ENCODE peak calls at places on chromosomes 6 and 20, in eight cellular contexts. One of them, this sample, is unnamed.

GRCh38 chr20:36243726-36244125 is 7.4 kb downstream of the AAR2 start:
- DNase-seq in retinal pigment epithelial cell: no peak
- DNase-seq in GM12865: no peak
- DNase-seq in GM13976: no peak
- DNase-seq in activated CD8-positive, alpha-beta T cell treated with anti-CD3 and anti-CD28 coated beads for 36 hours: no peak
- DNase-seq in neural crest cell: no peak
- DNase-seq in heart left ventricle: no peak
- DNase-seq in CD8-positive, alpha-beta T cell: no peak
- DNase-seq in this sample: no peak

GRCh38 chr6:19587238-19587942 is 249.8 kb upstream of the ID4 start:
- DNase-seq in retinal pigment epithelial cell: no peak
- DNase-seq in GM12865: no peak
- DNase-seq in GM13976: no peak
- DNase-seq in activated CD8-positive, alpha-beta T cell treated with anti-CD3 and anti-CD28 coated beads for 36 hours: no peak
- DNase-seq in neural crest cell: no peak
- DNase-seq in heart left ventricle: no peak
- DNase-seq in CD8-positive, alpha-beta T cell: no peak
- DNase-seq in this sample: no peak

GRCh38 chr20:47740225-47741184 is 44.8 kb downstream of the SULF2 start:
- DNase-seq in retinal pigment epithelial cell: no peak
- DNase-seq in GM12865: no peak
- DNase-seq in GM13976: no peak
- DNase-seq in activated CD8-positive, alpha-beta T cell treated with anti-CD3 and anti-CD28 coated beads for 36 hours: no peak
- DNase-seq in neural crest cell: no peak
- DNase-seq in heart left ventricle: peak
- DNase-seq in CD8-positive, alpha-beta T cell: no peak
- DNase-seq in this sample: peak

GRCh38 chr6:165984743-165985142 is 182.9 kb downstream of the TBXT start:
- DNase-seq in retinal pigment epithelial cell: no peak
- DNase-seq in GM12865: no peak
- DNase-seq in GM13976: no peak
- DNase-seq in activated CD8-positive, alpha-beta T cell treated with anti-CD3 and anti-CD28 coated beads for 36 hours: no peak
- DNase-seq in neural crest cell: no peak
- DNase-seq in heart left ventricle: no peak
- DNase-seq in CD8-positive, alpha-beta T cell: no peak
- DNase-seq in this sample: no peak

GRCh38 chr6:1179571-1180459 is 132.1 kb upstream of the FOXQ1 start:
- DNase-seq in retinal pigment epithelial cell: no peak
- DNase-seq in GM12865: no peak
- DNase-seq in GM13976: no peak
- DNase-seq in activated CD8-positive, alpha-beta T cell treated with anti-CD3 and anti-CD28 coated beads for 36 hours: no peak
- DNase-seq in neural crest cell: no peak
- DNase-seq in heart left ventricle: no peak
- DNase-seq in CD8-positive, alpha-beta T cell: no peak
- DNase-seq in this sample: no peak

GRCh38 chr20:51046021-51046985 is 23.4 kb upstream of the KCNG1 start:
- DNase-seq in retinal pigment epithelial cell: no peak
- DNase-seq in GM12865: no peak
- DNase-seq in GM13976: no peak
- DNase-seq in activated CD8-positive, alpha-beta T cell treated with anti-CD3 and anti-CD28 coated beads for 36 hours: no peak
- DNase-seq in neural crest cell: no peak
- DNase-seq in heart left ventricle: no peak
- DNase-seq in CD8-positive, alpha-beta T cell: no peak
- DNase-seq in this sample: no peak

GRCh38 chr6:43922423-43923375 is 152.7 kb downstream of the VEGFA start:
- DNase-seq in retinal pigment epithelial cell: no peak
- DNase-seq in GM12865: no peak
- DNase-seq in GM13976: no peak
- DNase-seq in activated CD8-positive, alpha-beta T cell treated with anti-CD3 and anti-CD28 coated beads for 36 hours: no peak
- DNase-seq in neural crest cell: no peak
- DNase-seq in heart left ventricle: no peak
- DNase-seq in CD8-positive, alpha-beta T cell: no peak
- DNase-seq in this sample: no peak

GRCh38 chr6:112979830-112980229 is 632.7 kb downstream of the RFPL4B start:
- DNase-seq in retinal pigment epithelial cell: no peak
- DNase-seq in GM12865: no peak
- DNase-seq in GM13976: no peak
- DNase-seq in activated CD8-positive, alpha-beta T cell treated with anti-CD3 and anti-CD28 coated beads for 36 hours: no peak
- DNase-seq in neural crest cell: peak
- DNase-seq in heart left ventricle: peak
- DNase-seq in CD8-positive, alpha-beta T cell: no peak
- DNase-seq in this sample: no peak

GRCh38 chr6:3911130-3911529 is 62.0 kb downstream of the FAM50B start:
- DNase-seq in retinal pigment epithelial cell: no peak
- DNase-seq in GM12865: no peak
- DNase-seq in GM13976: no peak
- DNase-seq in activated CD8-positive, alpha-beta T cell treated with anti-CD3 and anti-CD28 coated beads for 36 hours: no peak
- DNase-seq in neural crest cell: no peak
- DNase-seq in heart left ventricle: no peak
- DNase-seq in CD8-positive, alpha-beta T cell: no peak
- DNase-seq in this sample: no peak

GRCh38 chr20:47196091-47197081 is 160.1 kb downstream of the ZMYND8 start:
- DNase-seq in retinal pigment epithelial cell: no peak
- DNase-seq in GM12865: peak
- DNase-seq in GM13976: peak
- DNase-seq in activated CD8-positive, alpha-beta T cell treated with anti-CD3 and anti-CD28 coated beads for 36 hours: peak
- DNase-seq in neural crest cell: peak
- DNase-seq in heart left ventricle: peak
- DNase-seq in CD8-positive, alpha-beta T cell: peak
- DNase-seq in this sample: peak

GRCh38 chr6:150741633-150742200 is 123.8 kb upstream of the MTHFD1L start:
- DNase-seq in retinal pigment epithelial cell: no peak
- DNase-seq in GM12865: peak
- DNase-seq in GM13976: peak
- DNase-seq in activated CD8-positive, alpha-beta T cell treated with anti-CD3 and anti-CD28 coated beads for 36 hours: peak
- DNase-seq in neural crest cell: no peak
- DNase-seq in heart left ventricle: peak
- DNase-seq in CD8-positive, alpha-beta T cell: no peak
- DNase-seq in this sample: peak

GRCh38 chr20:10665791-10666190 is 8.0 kb downstream of the JAG1 start:
- DNase-seq in retinal pigment epithelial cell: no peak
- DNase-seq in GM12865: no peak
- DNase-seq in GM13976: no peak
- DNase-seq in activated CD8-positive, alpha-beta T cell treated with anti-CD3 and anti-CD28 coated beads for 36 hours: no peak
- DNase-seq in neural crest cell: no peak
- DNase-seq in heart left ventricle: no peak
- DNase-seq in CD8-positive, alpha-beta T cell: no peak
- DNase-seq in this sample: no peak

GRCh38 chr20:21174425-21175239 is 48.8 kb downstream of the KIZ start:
- DNase-seq in retinal pigment epithelial cell: no peak
- DNase-seq in GM12865: no peak
- DNase-seq in GM13976: no peak
- DNase-seq in activated CD8-positive, alpha-beta T cell treated with anti-CD3 and anti-CD28 coated beads for 36 hours: no peak
- DNase-seq in neural crest cell: no peak
- DNase-seq in heart left ventricle: no peak
- DNase-seq in CD8-positive, alpha-beta T cell: no peak
- DNase-seq in this sample: no peak

GRCh38 chr6:157229733-157230132 is 93.6 kb downstream of the TMEM242 start:
- DNase-seq in retinal pigment epithelial cell: no peak
- DNase-seq in GM12865: no peak
- DNase-seq in GM13976: no peak
- DNase-seq in activated CD8-positive, alpha-beta T cell treated with anti-CD3 and anti-CD28 coated beads for 36 hours: no peak
- DNase-seq in neural crest cell: no peak
- DNase-seq in heart left ventricle: no peak
- DNase-seq in CD8-positive, alpha-beta T cell: no peak
- DNase-seq in this sample: peak

GRCh38 chr6:146498309-146498708 is 45.3 kb upstream of the RAB32 start:
- DNase-seq in retinal pigment epithelial cell: no peak
- DNase-seq in GM12865: no peak
- DNase-seq in GM13976: no peak
- DNase-seq in activated CD8-positive, alpha-beta T cell treated with anti-CD3 and anti-CD28 coated beads for 36 hours: no peak
- DNase-seq in neural crest cell: no peak
- DNase-seq in heart left ventricle: no peak
- DNase-seq in CD8-positive, alpha-beta T cell: no peak
- DNase-seq in this sample: no peak

GRCh38 chr20:29300579-29301551 is 1956.6 kb upstream of the DEFB115 start:
- DNase-seq in retinal pigment epithelial cell: no peak
- DNase-seq in GM12865: no peak
- DNase-seq in GM13976: no peak
- DNase-seq in activated CD8-positive, alpha-beta T cell treated with anti-CD3 and anti-CD28 coated beads for 36 hours: no peak
- DNase-seq in neural crest cell: no peak
- DNase-seq in heart left ventricle: no peak
- DNase-seq in CD8-positive, alpha-beta T cell: peak
- DNase-seq in this sample: no peak

GRCh38 chr20:18477821-18478220 is 10.6 kb downstream of the POLR3F start:
- DNase-seq in retinal pigment epithelial cell: no peak
- DNase-seq in GM12865: no peak
- DNase-seq in GM13976: no peak
- DNase-seq in activated CD8-positive, alpha-beta T cell treated with anti-CD3 and anti-CD28 coated beads for 36 hours: no peak
- DNase-seq in neural crest cell: no peak
- DNase-seq in heart left ventricle: no peak
- DNase-seq in CD8-positive, alpha-beta T cell: no peak
- DNase-seq in this sample: no peak

GRCh38 chr6:27237089-27237723 is 10.3 kb upstream of the PRSS16 start:
- DNase-seq in retinal pigment epithelial cell: no peak
- DNase-seq in GM12865: peak
- DNase-seq in GM13976: no peak
- DNase-seq in activated CD8-positive, alpha-beta T cell treated with anti-CD3 and anti-CD28 coated beads for 36 hours: peak
- DNase-seq in neural crest cell: no peak
- DNase-seq in heart left ventricle: no peak
- DNase-seq in CD8-positive, alpha-beta T cell: no peak
- DNase-seq in this sample: peak

GRCh38 chr6:53771780-53772624 is 22.8 kb upstream of the LRRC1 start:
- DNase-seq in retinal pigment epithelial cell: peak
- DNase-seq in GM12865: no peak
- DNase-seq in GM13976: no peak
- DNase-seq in activated CD8-positive, alpha-beta T cell treated with anti-CD3 and anti-CD28 coated beads for 36 hours: no peak
- DNase-seq in neural crest cell: no peak
- DNase-seq in heart left ventricle: no peak
- DNase-seq in CD8-positive, alpha-beta T cell: no peak
- DNase-seq in this sample: no peak

GRCh38 chr6:63663882-63664281 is 28.3 kb downstream of the PHF3 start:
- DNase-seq in retinal pigment epithelial cell: no peak
- DNase-seq in GM12865: no peak
- DNase-seq in GM13976: no peak
- DNase-seq in activated CD8-positive, alpha-beta T cell treated with anti-CD3 and anti-CD28 coated beads for 36 hours: no peak
- DNase-seq in neural crest cell: no peak
- DNase-seq in heart left ventricle: no peak
- DNase-seq in CD8-positive, alpha-beta T cell: no peak
- DNase-seq in this sample: no peak
- TF ChIP-seq CTCF in retinal pigment epithelial cell: no peak
- TF ChIP-seq CTCF in GM12865: no peak
- TF ChIP-seq CTCF in GM13976: no peak
- TF ChIP-seq CTCF in activated CD8-positive, alpha-beta T cell treated with anti-CD3 and anti-CD28 coated beads for 36 hours: no peak
- TF ChIP-seq CTCF in neural crest cell: no peak
- TF ChIP-seq CTCF in heart left ventricle: no peak
- TF ChIP-seq CTCF in CD8-positive, alpha-beta T cell: no peak
- TF ChIP-seq CTCF in this sample: no peak

DNA sequence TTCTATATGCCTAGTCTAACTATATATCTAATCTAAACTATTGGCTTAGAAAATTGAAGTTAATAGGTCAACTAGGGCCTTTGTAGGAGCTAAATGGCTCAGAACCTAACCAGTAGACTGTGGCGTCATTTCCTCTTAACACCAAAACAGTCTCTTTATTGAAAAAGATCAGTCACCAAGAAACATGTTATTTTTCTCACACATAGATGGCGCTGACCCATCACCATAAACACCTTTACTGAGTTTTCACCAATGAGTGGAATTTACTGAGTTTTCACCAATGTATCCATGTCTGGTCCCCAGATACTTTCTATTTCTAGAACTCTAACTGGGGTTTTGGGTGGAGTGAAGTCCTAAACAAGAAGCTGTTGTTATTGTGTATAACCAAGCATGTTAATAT is 636.0 kb downstream of the BCKDHB start:
- DNase-seq in retinal pigment epithelial cell: peak
- DNase-seq in GM12865: peak
- DNase-seq in GM13976: no peak
- DNase-seq in activated CD8-positive, alpha-beta T cell treated with anti-CD3 and anti-CD28 coated beads for 36 hours: no peak
- DNase-seq in neural crest cell: no peak
- DNase-seq in heart left ventricle: peak
- DNase-seq in CD8-positive, alpha-beta T cell: no peak
- DNase-seq in this sample: no peak
- TF ChIP-seq CTCF in retinal pigment epithelial cell: peak
- TF ChIP-seq CTCF in GM12865: no peak
- TF ChIP-seq CTCF in GM13976: no peak
- TF ChIP-seq CTCF in activated CD8-positive, alpha-beta T cell treated with anti-CD3 and anti-CD28 coated beads for 36 hours: peak
- TF ChIP-seq CTCF in neural crest cell: peak
- TF ChIP-seq CTCF in heart left ventricle: peak
- TF ChIP-seq CTCF in CD8-positive, alpha-beta T cell: no peak
- TF ChIP-seq CTCF in this sample: peak

DNA sequence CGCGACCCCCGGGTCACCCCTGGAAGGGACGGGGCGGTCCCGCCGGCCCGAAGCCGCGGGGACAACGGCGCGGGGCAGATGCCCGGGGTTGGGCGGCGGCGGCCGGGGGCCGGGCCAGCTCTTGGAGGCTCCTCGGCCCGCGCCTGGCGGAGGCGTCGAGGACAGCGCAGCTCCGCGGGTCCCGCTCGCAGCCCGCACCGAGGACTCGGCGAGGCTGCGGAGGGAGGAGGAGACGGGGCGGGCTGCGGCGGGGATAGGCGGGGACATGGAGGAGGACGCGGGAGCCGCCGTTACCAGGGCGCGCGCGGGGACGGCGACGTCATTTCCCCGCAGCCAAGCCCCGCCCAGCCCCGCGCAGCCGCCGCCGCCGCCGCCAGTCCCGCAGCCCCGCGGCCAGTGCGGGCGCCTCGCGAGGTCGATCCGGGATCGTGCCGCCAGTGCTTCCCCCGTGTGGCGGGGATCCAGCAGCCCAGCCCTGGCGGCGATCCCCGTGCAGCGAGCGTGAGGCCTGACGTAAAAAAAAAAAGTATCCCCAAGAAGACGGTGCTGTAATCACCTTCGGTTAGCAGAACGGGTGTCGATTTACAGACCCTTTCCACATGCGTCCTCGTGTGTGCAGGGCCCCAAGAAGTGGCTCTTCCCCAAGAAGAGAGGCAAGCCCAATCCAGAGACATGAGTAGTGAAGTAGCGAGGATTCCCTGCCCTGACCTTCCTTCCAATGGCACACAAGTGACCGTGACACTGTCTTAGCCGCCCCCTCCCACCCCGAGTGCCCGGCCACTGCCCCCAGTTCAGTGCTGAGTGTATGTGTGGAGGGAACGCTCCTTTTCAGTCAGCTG is at the start of gene FAM184A:
- DNase-seq in retinal pigment epithelial cell: no peak
- DNase-seq in GM12865: peak
- DNase-seq in GM13976: peak
- DNase-seq in activated CD8-positive, alpha-beta T cell treated with anti-CD3 and anti-CD28 coated beads for 36 hours: peak
- DNase-seq in neural crest cell: peak
- DNase-seq in heart left ventricle: peak
- DNase-seq in CD8-positive, alpha-beta T cell: peak
- DNase-seq in this sample: peak
- TF ChIP-seq CTCF in retinal pigment epithelial cell: peak
- TF ChIP-seq CTCF in GM12865: peak
- TF ChIP-seq CTCF in GM13976: peak
- TF ChIP-seq CTCF in activated CD8-positive, alpha-beta T cell treated with anti-CD3 and anti-CD28 coated beads for 36 hours: no peak
- TF ChIP-seq CTCF in neural crest cell: peak
- TF ChIP-seq CTCF in heart left ventricle: peak
- TF ChIP-seq CTCF in CD8-positive, alpha-beta T cell: no peak
- TF ChIP-seq CTCF in this sample: peak

DNA sequence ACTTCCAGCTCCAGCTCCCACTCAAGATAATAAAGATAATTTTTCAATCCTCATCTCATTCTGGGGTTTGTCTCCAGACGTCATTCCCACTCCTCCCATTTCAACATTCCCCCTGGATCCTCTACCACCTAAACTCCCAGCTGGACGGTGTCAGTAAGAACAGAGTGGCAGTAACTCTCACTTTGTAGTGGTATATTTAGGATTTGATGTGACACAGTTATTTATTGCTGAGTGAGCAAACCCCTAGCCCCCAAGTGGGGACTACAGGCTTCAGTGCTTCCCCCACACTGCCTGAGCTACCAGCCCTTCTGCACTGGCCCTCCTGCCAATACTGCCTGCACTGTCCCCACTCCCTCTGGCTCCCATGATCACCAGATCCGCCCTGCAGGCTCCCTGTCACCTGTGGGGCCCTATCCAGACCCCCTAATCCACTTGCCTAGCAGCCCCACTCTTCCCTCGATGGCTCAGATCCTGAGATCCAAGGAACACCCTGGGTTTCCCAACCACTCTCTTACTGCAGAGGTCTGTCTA is 2.4 kb downstream of the C6orf47 start:
- DNase-seq in retinal pigment epithelial cell: no peak
- DNase-seq in GM12865: no peak
- DNase-seq in GM13976: no peak
- DNase-seq in activated CD8-positive, alpha-beta T cell treated with anti-CD3 and anti-CD28 coated beads for 36 hours: no peak
- DNase-seq in neural crest cell: no peak
- DNase-seq in heart left ventricle: no peak
- DNase-seq in CD8-positive, alpha-beta T cell: no peak
- DNase-seq in this sample: no peak
- TF ChIP-seq CTCF in retinal pigment epithelial cell: no peak
- TF ChIP-seq CTCF in GM12865: no peak
- TF ChIP-seq CTCF in GM13976: no peak
- TF ChIP-seq CTCF in activated CD8-positive, alpha-beta T cell treated with anti-CD3 and anti-CD28 coated beads for 36 hours: no peak
- TF ChIP-seq CTCF in neural crest cell: no peak
- TF ChIP-seq CTCF in heart left ventricle: no peak
- TF ChIP-seq CTCF in CD8-positive, alpha-beta T cell: no peak
- TF ChIP-seq CTCF in this sample: no peak